ENCODE peak calls at places on chromosomes 11 and 22, in seven cellular contexts. G is ascending aorta, A is HL-60, U is breast epithelium, D is MM.1S, K is vagina, Y is fibroblast of lung. M is an unnamed sample.

GRCh38 chr11:67538306-67538705 is 15.1 kb upstream of the CABP2 start:
- DNase-seq in G (no peak), A (no peak), U (no peak), D (no peak), K (no peak), Y (no peak), M (no peak)

GRCh38 chr11:84234462-84235202 is 948.5 kb upstream of the CCDC90B start:
- DNase-seq in G (no peak), A (no peak), U (no peak), D (no peak), K (no peak), Y (no peak), M (no peak)

GRCh38 chr22:29733362-29734322 is 13.8 kb downstream of the CABP7 start:
- DNase-seq in G (no peak), A (no peak), U (no peak), D (no peak), K (no peak), Y (no peak), M (no peak)

GRCh38 chr11:10651579-10652361 is 41.8 kb downstream of the IRAG1 start:
- DNase-seq in G (peak), A (no peak), U (no peak), D (peak), K (no peak), Y (peak), M (no peak)

GRCh38 chr22:46131151-46131587 is 19.2 kb upstream of the PPARA start:
- DNase-seq in G (no peak), A (no peak), U (no peak), D (no peak), K (no peak), Y (no peak), M (no peak)

GRCh38 chr11:45289369-45289768 is 3.2 kb upstream of the SYT13 start:
- DNase-seq in G (no peak), A (no peak), U (no peak), D (no peak), K (peak), Y (peak), M (no peak)

GRCh38 chr22:46780453-46780852 is 18.0 kb downstream of the TBC1D22A start:
- DNase-seq in G (no peak), A (no peak), U (no peak), D (no peak), K (no peak), Y (no peak), M (no peak)

GRCh38 chr11:16787035-16787744 is 48.7 kb downstream of the C11orf58 start:
- DNase-seq in G (no peak), A (no peak), U (no peak), D (no peak), K (no peak), Y (peak), M (no peak)

GRCh38 chr11:70825893-70826540 is 426.4 kb downstream of the SHANK2 start:
- DNase-seq in G (no peak), A (no peak), U (no peak), D (no peak), K (no peak), Y (no peak), M (no peak)

GRCh38 chr11:119624102-119624615 is 104.8 kb downstream of the NECTIN1 start:
- DNase-seq in G (no peak), A (no peak), U (no peak), D (no peak), K (no peak), Y (no peak), M (no peak)

GRCh38 chr11:44911031-44911814 is 39.5 kb downstream of the TP53I11 start:
- DNase-seq in G (peak), A (no peak), U (peak), D (peak), K (no peak), Y (peak), M (peak)

GRCh38 chr11:61753672-61754071 is 1.2 kb downstream of the MYRF start:
- DNase-seq in G (no peak), A (no peak), U (no peak), D (no peak), K (no peak), Y (no peak), M (no peak)

GRCh38 chr11:11391796-11392195 is 38.7 kb upstream of the CSNK2A3 start:
- DNase-seq in G (peak), A (no peak), U (no peak), D (no peak), K (no peak), Y (peak), M (no peak)

GRCh38 chr11:19816817-19817216 is 104.2 kb downstream of the NAV2 start:
- DNase-seq in G (no peak), A (no peak), U (no peak), D (no peak), K (no peak), Y (no peak), M (no peak)

GRCh38 chr11:34667810-34668582 is 47.1 kb downstream of the EHF start:
- DNase-seq in G (no peak), A (no peak), U (peak), D (no peak), K (no peak), Y (no peak), M (no peak)
- TF ChIP-seq CTCF in G (no peak), A (no peak), U (no peak), D (no peak), K (no peak), Y (no peak), M (no peak)

GRCh38 chr22:35150163-35151107 is 84.5 kb downstream of the ISX start:
- DNase-seq in G (no peak), A (peak), U (peak), D (peak), K (no peak), Y (peak), M (no peak)

GRCh38 chr22:35149149-35149548 is 83.2 kb downstream of the ISX start:
- DNase-seq in G (no peak), A (no peak), U (no peak), D (no peak), K (no peak), Y (no peak), M (no peak)

GRCh38 chr22:35152316-35152715 is 86.4 kb downstream of the ISX start:
- DNase-seq in G (no peak), A (no peak), U (no peak), D (no peak), K (no peak), Y (no peak), M (no peak)

GRCh38 chr22:35148381-35148780 is 82.4 kb downstream of the ISX start:
- DNase-seq in G (no peak), A (no peak), U (no peak), D (no peak), K (no peak), Y (no peak), M (no peak)
- TF ChIP-seq CTCF in G (no peak), A (no peak), U (no peak), D (no peak), K (no peak), Y (no peak), M (no peak)

GRCh38 chr22:24521791-24522245 is 26.7 kb downstream of the UPB1 start:
- DNase-seq in G (no peak), A (no peak), U (no peak), D (peak), K (no peak), Y (peak), M (no peak)
- TF ChIP-seq CTCF in G (no peak), A (peak), U (no peak), D (peak), K (no peak), Y (peak), M (peak)

GRCh38 chr11:92861641-92862040 is 107.8 kb upstream of the MTNR1B start:
- DNase-seq in G (no peak), A (no peak), U (no peak), D (no peak), K (no peak), Y (no peak), M (no peak)
- TF ChIP-seq CTCF in G (no peak), A (no peak), U (no peak), D (no peak), K (no peak), Y (peak), M (no peak)

DNA sequence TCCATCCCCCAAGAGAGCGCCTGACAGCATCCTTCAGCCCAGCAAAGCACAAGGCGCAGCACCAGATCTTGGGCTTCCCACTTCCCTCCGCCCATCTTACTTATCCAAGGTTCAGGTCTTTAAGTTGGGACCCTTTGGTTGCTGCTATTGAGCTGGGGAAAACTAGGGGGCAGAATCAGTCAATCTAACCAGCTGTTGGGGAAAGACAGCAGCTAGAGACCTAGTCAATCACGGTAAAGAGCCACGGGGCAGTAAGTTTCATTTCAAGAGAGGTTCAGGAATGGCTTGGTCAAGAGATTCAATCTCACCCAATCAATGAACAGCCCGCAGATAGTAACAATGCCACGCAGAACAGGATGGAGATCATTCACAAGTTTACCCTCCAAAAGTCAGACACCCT is 1.7 kb downstream of the ABTB2 start:
- DNase-seq in G (no peak), A (no peak), U (no peak), D (no peak), K (no peak), Y (no peak), M (no peak)
- TF ChIP-seq CTCF in G (no peak), A (no peak), U (no peak), D (no peak), K (no peak), Y (no peak), M (no peak)

M was measured in tibial nerve.